ENCODE peak calls at places on chromosomes 12 and 14, in ten cellular contexts. D, N, Y, I, W, U, A, B, V and L are unnamed samples.

GRCh38 chr12:30840715-30841114 is 85.8 kb upstream of the TSPAN11 start:
- DNase-seq in I (no peak), U (no peak), N (no peak), V (no peak), Y (no peak), W (no peak), D (no peak), B (no peak), A (no peak), L (no peak)

GRCh38 chr14:24425704-24426103 is 3.8 kb downstream of the CBLN3 start:
- DNase-seq in U (no peak), B (no peak), Y (no peak), I (no peak), D (no peak), N (no peak), V (no peak), A (no peak), W (no peak), L (no peak)

GRCh38 chr14:99865408-99865807 is 72.2 kb downstream of the EML1 start:
- DNase-seq in Y (no peak), I (no peak), A (no peak), D (no peak), W (no peak), N (no peak), U (no peak), V (no peak), B (no peak), L (no peak)

GRCh38 chr12:64098709-64099354 is 123.3 kb downstream of the KICS2 start:
- DNase-seq in A (peak; percentile 59), I (no peak), V (no peak), N (no peak), U (peak; percentile 59), B (no peak), D (no peak), W (no peak), Y (no peak), L (no peak)

GRCh38 chr12:62656576-62657362 is 190.1 kb downstream of the MON2 start:
- DNase-seq in A (no peak), N (no peak), U (no peak), D (no peak), Y (no peak), W (no peak), I (no peak), B (no peak), V (no peak), L (peak; percentile 32)

GRCh38 chr12:119090276-119090675 is 88.5 kb upstream of the HSPB8 start:
- DNase-seq in N (no peak), Y (no peak), W (no peak), U (no peak), A (no peak), B (no peak), D (no peak), V (no peak), I (no peak), L (no peak)

GRCh38 chr12:71252473-71252872 is 94.7 kb upstream of the TSPAN8 start:
- DNase-seq in I (no peak), A (no peak), Y (no peak), W (no peak), N (no peak), D (no peak), U (no peak), B (no peak), V (no peak), L (no peak)

GRCh38 chr14:76832503-76832988 is 6.3 kb downstream of the LRRC74A start:
- DNase-seq in I (no peak), A (no peak), B (no peak), N (no peak), D (no peak), W (no peak), V (no peak), Y (no peak), U (no peak), L (no peak)

DNA sequence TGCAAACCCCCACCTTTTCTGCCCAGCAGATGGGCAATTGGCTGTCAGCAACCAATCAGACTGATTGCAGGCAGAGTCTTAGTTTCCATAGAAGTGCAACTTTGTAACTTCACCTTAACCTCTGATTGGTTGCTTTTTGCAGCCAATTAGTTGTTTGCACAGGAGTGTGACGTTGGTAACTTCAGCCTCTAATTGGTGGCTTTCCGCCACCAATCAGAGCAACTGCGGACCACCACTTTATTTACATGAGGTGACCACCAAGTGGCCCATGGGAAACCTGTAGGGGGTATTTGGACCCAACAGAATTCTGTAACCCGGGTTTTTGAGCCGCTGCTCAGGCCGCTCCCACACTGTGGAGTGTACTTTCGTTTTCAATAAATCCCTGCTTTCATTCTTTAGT is 32.3 kb downstream of the CDKN1B start:
- DNase-seq in D (no peak), Y (peak; percentile 69), V (no peak), B (no peak), A (peak; percentile 35), W (no peak), U (no peak), N (no peak), I (no peak), L (no peak)
- H3K4me3 ChIP-seq in D (no peak overlapping the region), Y (peak overlapping the region; percentile 52), V (no peak overlapping the region), B (peak overlapping the region; percentile 34), A (peak overlapping the region; percentile 37), W (peak overlapping the region; percentile 64), U (no peak overlapping the region), N (no peak overlapping the region), I (peak overlapping the region; percentile 52), L (no peak overlapping the region)

GRCh38 chr12:49564241-49565118 is 3.5 kb downstream of the MCRS1 start:
- DNase-seq in Y (no peak), W (no peak), I (no peak), A (no peak), D (no peak), U (no peak), V (peak; percentile 5), N (no peak), B (no peak), L (no peak)

GRCh38 chr12:49562831-49563230 is 5.1 kb downstream of the MCRS1 start:
- DNase-seq in Y (no peak), W (no peak), N (no peak), B (no peak), U (no peak), A (no peak), V (no peak), D (no peak), I (no peak), L (no peak)

GRCh38 chr12:49559011-49559675 is 8.8 kb downstream of the MCRS1 start:
- DNase-seq in Y (no peak), V (no peak), D (no peak), B (no peak), N (no peak), A (no peak), W (no peak), U (no peak), I (no peak), L (no peak)

GRCh38 chr12:49560695-49561094 is 7.2 kb downstream of the MCRS1 start:
- DNase-seq in B (no peak), U (no peak), D (no peak), A (no peak), W (no peak), Y (no peak), I (no peak), N (no peak), V (no peak), L (no peak)

DNA sequence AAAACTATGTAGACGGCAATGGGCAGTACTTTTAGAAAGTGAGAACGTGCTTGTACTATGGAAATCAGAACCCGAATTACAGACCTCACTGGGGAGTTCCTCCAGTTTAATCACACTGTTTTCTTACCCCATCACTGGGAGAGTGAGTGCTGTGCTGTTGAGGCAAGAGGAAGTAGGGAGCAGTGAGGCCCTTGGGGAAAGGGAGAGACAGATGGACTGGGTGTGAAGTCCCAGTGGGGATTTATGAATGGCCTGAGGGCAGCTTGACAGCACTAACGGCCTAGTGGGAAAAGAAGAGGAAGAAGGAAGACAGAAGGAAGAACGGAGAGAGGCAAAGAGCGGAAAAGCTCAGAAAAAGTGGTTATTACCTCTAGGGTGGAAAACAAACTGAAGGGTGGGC is 5.7 kb downstream of the MCRS1 start:
- DNase-seq in N (no peak), D (no peak), W (no peak), Y (no peak), I (no peak), A (no peak), V (no peak), U (no peak), B (no peak), L (no peak)
- H3K36me3 ChIP-seq in N (peaks cover 34% of the 10 kb centered on the region), D (peaks cover 30% of the 10 kb centered on the region), W (peaks cover 90% of the 10 kb centered on the region), Y (peaks cover 66% of the 10 kb centered on the region), I (peaks cover 70% of the 10 kb centered on the region), A (no peaks in the 10 kb centered on the region), V (peaks cover 74% of the 10 kb centered on the region), U (peaks cover 76% of the 10 kb centered on the region), B (peaks cover 82% of the 10 kb centered on the region), L (peaks cover 82% of the 10 kb centered on the region)

GRCh38 chr14:56059054-56059453 is 59.2 kb upstream of the PELI2 start:
- DNase-seq in I (no peak), Y (no peak), W (no peak), A (no peak), D (no peak), U (no peak), B (no peak), V (no peak), N (no peak), L (no peak)
- H3K4me3 ChIP-seq in I (no peak overlapping the region), Y (no peak overlapping the region), W (no peak overlapping the region), A (no peak overlapping the region), D (no peak overlapping the region), U (no peak overlapping the region), B (no peak overlapping the region), V (no peak overlapping the region), N (no peak overlapping the region), L (no peak overlapping the region)

GRCh38 chr14:23418021-23418420 is 9.9 kb upstream of the MYH6 start:
- DNase-seq in B (no peak), I (no peak), Y (no peak), W (no peak), A (no peak), V (no peak), U (no peak), N (no peak), D (no peak), L (no peak)

GRCh38 chr14:23428686-23429495 is 6.6 kb downstream of the MYH7 start:
- DNase-seq in A (no peak), D (no peak), Y (peak; percentile 47), B (no peak), W (no peak), V (no peak), I (no peak), N (no peak), U (no peak), L (no peak)

GRCh38 chr14:23421594-23421993 is 13.5 kb upstream of the MYH6 start:
- DNase-seq in Y (no peak), W (no peak), N (no peak), V (no peak), B (no peak), U (no peak), I (no peak), D (no peak), A (no peak), L (no peak)

GRCh38 chr14:23425169-23425568 is 10.3 kb downstream of the MYH7 start:
- DNase-seq in W (no peak), B (no peak), V (no peak), N (no peak), A (no peak), I (no peak), D (no peak), U (no peak), Y (no peak), L (no peak)

DNA sequence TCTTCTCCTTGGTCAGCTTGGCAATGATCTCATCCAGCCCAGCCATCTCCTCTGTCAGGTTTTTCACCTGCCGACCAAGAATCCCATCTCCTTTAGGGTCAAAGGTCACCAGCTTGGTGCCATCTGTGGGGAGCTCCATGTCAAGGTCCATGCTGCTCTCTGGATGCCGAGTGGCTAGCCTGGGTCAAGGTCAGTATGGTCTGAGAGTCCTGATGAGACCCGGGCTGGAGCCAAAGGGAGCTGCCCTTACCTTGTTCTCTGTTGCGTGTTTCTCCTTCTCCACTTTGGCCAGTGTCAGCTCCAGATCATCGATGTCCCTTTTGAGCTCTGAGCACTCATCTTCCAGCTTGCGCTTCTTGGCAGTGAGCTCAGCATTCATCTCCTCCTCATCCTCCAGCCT is 11.8 kb downstream of the MYH7 start:
- DNase-seq in Y (no peak), N (no peak), B (no peak), A (no peak), D (no peak), I (no peak), W (no peak), V (no peak), U (no peak), L (no peak)
- H3K36me3 ChIP-seq in Y (no peaks in the 10 kb centered on the region), N (no peaks in the 10 kb centered on the region), B (no peaks in the 10 kb centered on the region), A (no peaks in the 10 kb centered on the region), D (no peaks in the 10 kb centered on the region), I (no peaks in the 10 kb centered on the region), W (no peaks in the 10 kb centered on the region), V (no peaks in the 10 kb centered on the region), U (no peaks in the 10 kb centered on the region), L (no peaks in the 10 kb centered on the region)